ENCODE peak calls at places on chromosomes 6 and 20, in five cellular contexts. L is ovary, E is HTR-8/SVneo, Z is NCI-H524, J is T-helper 1 cell. Q is an unnamed sample.

GRCh38 chr6:47162793-47163192 is 120.7 kb upstream of the ADGRF1 start:
- DNase-seq in L (no peak), E (no peak), Z (no peak), J (no peak), Q (no peak)

GRCh38 chr20:24619212-24619611 is 149.8 kb downstream of the SYNDIG1 start:
- DNase-seq in L (no peak), E (no peak), Z (no peak), J (no peak), Q (no peak)

GRCh38 chr6:75611702-75612375 is 10.2 kb downstream of the SENP6 start:
- DNase-seq in L (no peak), E (no peak), Z (no peak), J (no peak), Q (no peak)

GRCh38 chr20:14972256-14972655 is 634.8 kb upstream of the FLRT3 start:
- DNase-seq in L (no peak), E (no peak), Z (no peak), J (no peak), Q (no peak)

GRCh38 chr20:47698142-47698541 is 87.1 kb downstream of the SULF2 start:
- DNase-seq in L (no peak), E (no peak), Z (no peak), J (no peak), Q (no peak)

GRCh38 chr6:111105578-111105977 is 18.3 kb downstream of the SLC16A10 start:
- DNase-seq in L (peak; percentile 27), E (no peak), Z (no peak), J (no peak), Q (no peak)

GRCh38 chr20:10739575-10739974 is 65.8 kb upstream of the JAG1 start:
- DNase-seq in L (no peak), E (no peak), Z (no peak), J (no peak), Q (no peak)

GRCh38 chr6:157106487-157106886 is 216.8 kb downstream of the TMEM242 start:
- DNase-seq in L (no peak), E (peak; percentile 68), Z (no peak), J (no peak), Q (no peak)

GRCh38 chr6:20770776-20771175 is 236.5 kb downstream of the CDKAL1 start:
- DNase-seq in L (no peak), E (no peak), Z (no peak), J (no peak), Q (no peak)

GRCh38 chr6:119308048-119308570 is 41.5 kb downstream of the MAN1A1 start:
- DNase-seq in L (no peak), E (peak; percentile 5), Z (no peak), J (no peak), Q (no peak)

GRCh38 chr20:4217349-4217761 is 202.0 kb upstream of the RNF24 start:
- DNase-seq in L (no peak), E (no peak), Z (no peak), J (no peak), Q (no peak)

GRCh38 chr6:163165922-163166321 is 248.6 kb upstream of the QKI start:
- DNase-seq in L (no peak), E (no peak), Z (no peak), J (no peak), Q (no peak)

GRCh38 chr20:51469578-51470520 is 72.7 kb downstream of the NFATC2 start:
- DNase-seq in L (peak; percentile 15), E (no peak), Z (peak; percentile 32), J (no peak), Q (no peak)

GRCh38 chr6:137736048-137736846 is 130.8 kb upstream of the TNFAIP3 start:
- DNase-seq in L (no peak), E (no peak), Z (no peak), J (no peak), Q (no peak)

GRCh38 chr6:73774311-73774766 is 78.3 kb downstream of the CD109 start:
- DNase-seq in L (no peak), E (peak; percentile 56), Z (no peak), J (no peak), Q (no peak)

GRCh38 chr6:53189554-53189953 is 40.9 kb upstream of the GCM1 start:
- DNase-seq in L (no peak), E (no peak), Z (no peak), J (no peak), Q (no peak)

GRCh38 chr20:62500237-62500864 is 24.6 kb upstream of the GATA5 start:
- DNase-seq in L (peak; percentile 74), E (peak; percentile 98), Z (no peak), J (peak; percentile 76), Q (peak; percentile 90)

GRCh38 chr6:94953867-94954631 is 623.3 kb upstream of the MANEA start:
- DNase-seq in L (no peak), E (no peak), Z (peak; percentile 95), J (no peak), Q (no peak)

GRCh38 chr20:16661738-16662137 is 68.1 kb upstream of the SNRPB2 start:
- DNase-seq in L (no peak), E (no peak), Z (no peak), J (no peak), Q (no peak)

GRCh38 chr20:18093388-18093787 is 35.7 kb upstream of the OVOL2 start:
- DNase-seq in L (no peak), E (no peak), Z (no peak), J (no peak), Q (no peak)

GRCh38 chr20:10761232-10761631 is 87.4 kb upstream of the JAG1 start:
- DNase-seq in L (no peak), E (no peak), Z (no peak), J (no peak), Q (no peak)

Q was measured in glutamatergic neuron.